ENCODE peak calls at places on chromosome 18, in seven cellular contexts. Q is brain microvascular endothelial cell, P is upper lobe of right lung, I is GM23338, C is lower lobe of right lung, L is tibial artery, M is mucosa of descending colon. O is an unnamed sample.

GRCh38 chr18:5582849-5583667 is 39.3 kb upstream of the EPB41L3 start:
- DNase-seq in C (no peak), I (no peak), Q (peak; percentile 79), M (no peak), L (peak; percentile 28), P (no peak), O (no peak)

GRCh38 chr18:78932281-78932680 is 47.3 kb upstream of the SALL3 start:
- DNase-seq in P (peak; percentile 39), L (no peak), M (no peak), Q (no peak), I (no peak), C (no peak), O (no peak)

GRCh38 chr18:74226156-74226555 is 65.6 kb downstream of the CYB5A start:
- DNase-seq in Q (no peak), C (no peak), M (no peak), L (no peak), I (no peak), P (no peak), O (no peak)

GRCh38 chr18:4454548-4455112 is 477 bp downstream of the DLGAP1 start:
- DNase-seq in P (peak; percentile 61), M (no peak), I (peak; percentile 34), Q (no peak), L (no peak), C (no peak), O (no peak)

GRCh38 chr18:26556573-26556972 is 8.2 kb upstream of the KCTD1 start:
- DNase-seq in C (no peak), I (no peak), Q (no peak), L (no peak), M (no peak), P (no peak), O (no peak)

GRCh38 chr18:36350211-36350610 is 52.7 kb downstream of the FHOD3 start:
- DNase-seq in C (no peak), M (no peak), P (no peak), L (no peak), Q (no peak), I (no peak), O (no peak)

GRCh38 chr18:77052656-77053309 is 79.8 kb downstream of the MBP start:
- DNase-seq in I (no peak), C (peak; percentile 68), Q (no peak), M (peak; percentile 64), L (peak; percentile 51), P (no peak), O (no peak)

GRCh38 chr18:59233017-59233410 is 13.1 kb downstream of the GRP start:
- DNase-seq in I (no peak), L (no peak), P (no peak), Q (no peak), C (no peak), M (no peak), O (no peak)

GRCh38 chr18:48032876-48033769 is 102.7 kb upstream of the SMAD2 start:
- DNase-seq in Q (peak; percentile 57), C (no peak), M (no peak), P (peak; percentile 11), I (no peak), L (peak; percentile 18), O (no peak)

GRCh38 chr18:73739098-73739497 is 408.5 kb downstream of the FBXO15 start:
- DNase-seq in M (no peak), C (no peak), P (no peak), L (no peak), Q (no peak), I (no peak), O (no peak)

GRCh38 chr18:2547477-2548087 is 23.7 kb downstream of the METTL4 start:
- DNase-seq in P (no peak), M (no peak), C (no peak), Q (peak; percentile 14), I (peak; percentile 54), L (no peak), O (no peak)

GRCh38 chr18:30280861-30281470 is 761.6 kb downstream of the DSC3 start:
- DNase-seq in L (no peak), I (peak; percentile 84), Q (peak; percentile 51), M (no peak), P (no peak), C (no peak), O (peak; percentile 4)

GRCh38 chr18:57050314-57050949 is 96.5 kb upstream of the BOD1L2 start:
- DNase-seq in I (no peak), L (no peak), Q (no peak), P (no peak), M (peak; percentile 74), C (no peak), O (no peak)

DNA sequence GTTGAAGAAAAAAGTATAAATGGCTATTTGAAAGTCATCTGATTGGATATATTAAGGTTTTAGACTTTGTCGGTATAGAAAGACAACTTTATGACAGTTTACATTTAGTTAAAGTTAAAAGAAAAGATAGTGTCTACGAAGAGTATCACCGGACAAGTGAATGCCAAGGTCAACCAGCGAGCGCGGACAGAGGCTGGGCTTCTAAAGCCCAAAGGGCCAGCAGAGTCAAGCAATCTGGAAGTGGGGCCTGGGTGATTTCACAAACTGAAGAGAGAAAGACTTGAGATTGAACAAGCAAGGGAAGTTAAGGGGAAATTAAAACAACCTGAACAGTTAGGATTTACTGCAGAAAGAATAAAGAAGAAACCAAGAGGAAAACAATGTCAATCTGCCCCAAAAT is 16.3 kb downstream of the ZNF521 start:
- DNase-seq in Q (no peak), I (no peak), P (no peak), L (no peak), C (no peak), M (no peak), O (no peak)
- H3K36me3 ChIP-seq in Q (no peaks in the 10 kb centered on the region), I (no peaks in the 10 kb centered on the region), P (no peaks in the 10 kb centered on the region), L (no peaks in the 10 kb centered on the region), C (no peaks in the 10 kb centered on the region), M (no peaks in the 10 kb centered on the region), O (no peaks in the 10 kb centered on the region)

GRCh38 chr18:62584241-62585120 is 61.7 kb downstream of the ZCCHC2 start:
- DNase-seq in C (peak; percentile 79), M (peak; percentile 75), I (peak; percentile 97), Q (peak; percentile 86), P (peak; percentile 84), L (peak; percentile 84), O (peak; percentile 89)
- H3K4me3 ChIP-seq in C (no peak overlapping the region), M (no peak overlapping the region), I (peak overlapping the region; percentile 35), Q (peak overlapping the region; percentile 27), P (no peak overlapping the region), L (no peak overlapping the region), O (peak overlapping the region; percentile 9)

DNA sequence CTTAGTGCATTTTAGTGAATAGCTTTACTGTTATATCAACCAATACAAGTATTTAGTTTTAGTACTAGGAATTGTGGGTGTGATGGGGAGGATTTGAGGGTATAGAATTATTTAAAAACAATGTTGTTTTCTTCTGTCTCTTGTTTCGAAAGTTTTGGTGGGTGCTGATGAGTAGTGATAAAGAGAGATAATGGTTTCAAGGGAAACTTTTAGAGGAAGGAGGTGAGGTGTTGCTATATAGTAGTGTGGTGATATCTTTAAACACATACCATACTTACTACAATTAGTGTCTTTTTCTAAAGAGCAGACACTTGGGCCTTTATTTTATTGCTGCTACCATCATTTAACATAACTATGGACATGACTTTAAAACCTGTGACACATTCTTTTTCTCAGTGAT is 10.5 kb downstream of the IMPACT start:
- DNase-seq in L (no peak), C (no peak), M (no peak), P (no peak), I (no peak), Q (no peak), O (no peak)
- H3K36me3 ChIP-seq in L (peaks cover 33% of the 10 kb centered on the region), C (peaks cover 59% of the 10 kb centered on the region), M (no peaks in the 10 kb centered on the region), P (peaks cover 51% of the 10 kb centered on the region), I (peaks cover 19% of the 10 kb centered on the region), Q (peaks cover 2% of the 10 kb centered on the region), O (peaks cover 76% of the 10 kb centered on the region)

DNA sequence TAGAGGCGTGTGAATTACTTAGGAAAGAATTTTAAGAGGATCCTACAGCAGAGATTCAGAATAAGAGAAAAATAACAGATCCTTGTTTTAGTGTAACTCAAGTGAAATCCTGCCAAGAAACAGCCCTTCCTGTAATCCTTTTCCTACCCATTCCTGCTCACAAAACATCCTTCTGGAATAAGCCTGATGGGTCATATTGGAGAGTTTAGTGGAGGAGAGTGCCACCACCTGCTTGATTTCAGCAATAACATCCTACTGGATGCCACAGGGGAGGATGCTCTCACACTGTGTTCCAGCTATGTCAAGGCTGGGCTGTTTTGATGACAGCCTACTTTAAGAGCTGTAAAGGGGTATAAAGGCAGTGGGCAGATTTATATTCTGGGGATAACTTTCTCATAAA is 54.8 kb upstream of the CCDC178 start:
- DNase-seq in M (no peak), L (no peak), I (peak; percentile 82), C (no peak), Q (peak; percentile 56), P (no peak), O (no peak)
- H3K4me3 ChIP-seq in M (no peak overlapping the region), L (no peak overlapping the region), I (no peak overlapping the region), C (no peak overlapping the region), Q (no peak overlapping the region), P (no peak overlapping the region), O (no peak overlapping the region)